ENCODE peak calls at places on chromosomes 2 and 18, in five cellular contexts. One of them, this sample, is unnamed.

GRCh38 chr2:190882831-190883582 is 2.4 kb downstream of the GLS start:
- DNase-seq in H1: no peak
- DNase-seq in neuronal stem cell: no peak
- DNase-seq in IMR-90: no peak
- DNase-seq in trophoblast cell: peak
- DNase-seq in this sample: no peak

GRCh38 chr18:75496151-75496550 is 68.6 kb upstream of the SMIM21 start:
- DNase-seq in H1: no peak
- DNase-seq in neuronal stem cell: no peak
- DNase-seq in IMR-90: no peak
- DNase-seq in trophoblast cell: no peak
- DNase-seq in this sample: no peak

GRCh38 chr2:36366491-36367120 is 11.0 kb downstream of the CRIM1 start:
- DNase-seq in H1: no peak
- DNase-seq in neuronal stem cell: no peak
- DNase-seq in IMR-90: no peak
- DNase-seq in trophoblast cell: peak
- DNase-seq in this sample: peak

GRCh38 chr2:219687882-219688559 is 60.6 kb downstream of the SLC4A3 start:
- DNase-seq in H1: no peak
- DNase-seq in neuronal stem cell: no peak
- DNase-seq in IMR-90: no peak
- DNase-seq in trophoblast cell: peak
- DNase-seq in this sample: no peak

GRCh38 chr18:79585395-79586370 is 93.9 kb upstream of the CTDP1 start:
- DNase-seq in H1: no peak
- DNase-seq in neuronal stem cell: no peak
- DNase-seq in IMR-90: no peak
- DNase-seq in trophoblast cell: no peak
- DNase-seq in this sample: no peak

GRCh38 chr2:86243950-86244733 is 44.9 kb downstream of the MRPL35 start:
- DNase-seq in H1: no peak
- DNase-seq in neuronal stem cell: no peak
- DNase-seq in IMR-90: no peak
- DNase-seq in trophoblast cell: peak
- DNase-seq in this sample: no peak

GRCh38 chr2:54520687-54521086 is 64.6 kb downstream of the SPTBN1 start:
- DNase-seq in H1: no peak
- DNase-seq in neuronal stem cell: no peak
- DNase-seq in IMR-90: peak
- DNase-seq in trophoblast cell: peak
- DNase-seq in this sample: peak

GRCh38 chr2:136131961-136132839 is 14.3 kb upstream of the CXCR4 start:
- DNase-seq in H1: no peak
- DNase-seq in neuronal stem cell: no peak
- DNase-seq in IMR-90: no peak
- DNase-seq in trophoblast cell: no peak
- DNase-seq in this sample: no peak

GRCh38 chr2:234705108-234705507 is 208.2 kb upstream of the ARL4C start:
- DNase-seq in H1: no peak
- DNase-seq in neuronal stem cell: no peak
- DNase-seq in IMR-90: peak
- DNase-seq in trophoblast cell: peak
- DNase-seq in this sample: peak

GRCh38 chr2:239644016-239644415 is 243.2 kb upstream of the HDAC4 start:
- DNase-seq in H1: no peak
- DNase-seq in neuronal stem cell: no peak
- DNase-seq in IMR-90: no peak
- DNase-seq in trophoblast cell: peak
- DNase-seq in this sample: peak

GRCh38 chr2:32168513-32168912 is 2.8 kb downstream of the SLC30A6 start:
- DNase-seq in H1: no peak
- DNase-seq in neuronal stem cell: no peak
- DNase-seq in IMR-90: no peak
- DNase-seq in trophoblast cell: no peak
- DNase-seq in this sample: no peak

GRCh38 chr18:57666818-57667497 is 45.3 kb upstream of the NARS1 start:
- DNase-seq in H1: no peak
- DNase-seq in neuronal stem cell: no peak
- DNase-seq in IMR-90: peak
- DNase-seq in trophoblast cell: peak
- DNase-seq in this sample: peak

GRCh38 chr2:109710505-109711229 is 83.4 kb upstream of the RGPD5 start:
- DNase-seq in H1: no peak
- DNase-seq in neuronal stem cell: no peak
- DNase-seq in IMR-90: no peak
- DNase-seq in trophoblast cell: no peak
- DNase-seq in this sample: no peak

GRCh38 chr2:1686784-1687105 is 57.6 kb downstream of the PXDN start:
- DNase-seq in H1: no peak
- DNase-seq in neuronal stem cell: no peak
- DNase-seq in IMR-90: peak
- DNase-seq in trophoblast cell: peak
- DNase-seq in this sample: peak

GRCh38 chr2:18154812-18155211 is 276.3 kb downstream of the KCNS3 start:
- DNase-seq in H1: no peak
- DNase-seq in neuronal stem cell: no peak
- DNase-seq in IMR-90: no peak
- DNase-seq in trophoblast cell: no peak
- DNase-seq in this sample: no peak

GRCh38 chr2:125656190-125656589 is 999.8 kb upstream of the GYPC start:
- DNase-seq in H1: no peak
- DNase-seq in neuronal stem cell: no peak
- DNase-seq in IMR-90: no peak
- DNase-seq in trophoblast cell: no peak
- DNase-seq in this sample: no peak

GRCh38 chr2:127106457-127106997 is 427 bp downstream of the BIN1 start:
- DNase-seq in H1: peak
- DNase-seq in neuronal stem cell: no peak
- DNase-seq in IMR-90: peak
- DNase-seq in trophoblast cell: no peak
- DNase-seq in this sample: peak

GRCh38 chr2:212777020-212777491 is 238.5 kb upstream of the ERBB4 start:
- DNase-seq in H1: no peak
- DNase-seq in neuronal stem cell: peak
- DNase-seq in IMR-90: peak
- DNase-seq in trophoblast cell: peak
- DNase-seq in this sample: peak

GRCh38 chr2:147554708-147555107 is 290.1 kb upstream of the ACVR2A start:
- DNase-seq in H1: no peak
- DNase-seq in neuronal stem cell: no peak
- DNase-seq in IMR-90: no peak
- DNase-seq in trophoblast cell: no peak
- DNase-seq in this sample: no peak

GRCh38 chr2:67108231-67108630 is 288.9 kb upstream of the ETAA1 start:
- DNase-seq in H1: no peak
- DNase-seq in neuronal stem cell: no peak
- DNase-seq in IMR-90: no peak
- DNase-seq in trophoblast cell: no peak
- DNase-seq in this sample: no peak

GRCh38 chr2:128473175-128474013 is 154.7 kb upstream of the HS6ST1 start:
- DNase-seq in H1: peak
- DNase-seq in neuronal stem cell: no peak
- DNase-seq in IMR-90: peak
- DNase-seq in trophoblast cell: no peak
- DNase-seq in this sample: peak

GRCh38 chr2:128472789-128473174 is 154.1 kb upstream of the HS6ST1 start:
- DNase-seq in H1: no peak
- DNase-seq in neuronal stem cell: no peak
- DNase-seq in IMR-90: peak
- DNase-seq in trophoblast cell: no peak
- DNase-seq in this sample: peak

GRCh38 chr2:128475427-128476211 is 157.0 kb upstream of the HS6ST1 start:
- DNase-seq in H1: peak
- DNase-seq in neuronal stem cell: no peak
- DNase-seq in IMR-90: no peak
- DNase-seq in trophoblast cell: no peak
- DNase-seq in this sample: no peak

GRCh38 chr2:128474962-128475361 is 156.3 kb upstream of the HS6ST1 start:
- DNase-seq in H1: no peak
- DNase-seq in neuronal stem cell: no peak
- DNase-seq in IMR-90: no peak
- DNase-seq in trophoblast cell: no peak
- DNase-seq in this sample: no peak

DNA sequence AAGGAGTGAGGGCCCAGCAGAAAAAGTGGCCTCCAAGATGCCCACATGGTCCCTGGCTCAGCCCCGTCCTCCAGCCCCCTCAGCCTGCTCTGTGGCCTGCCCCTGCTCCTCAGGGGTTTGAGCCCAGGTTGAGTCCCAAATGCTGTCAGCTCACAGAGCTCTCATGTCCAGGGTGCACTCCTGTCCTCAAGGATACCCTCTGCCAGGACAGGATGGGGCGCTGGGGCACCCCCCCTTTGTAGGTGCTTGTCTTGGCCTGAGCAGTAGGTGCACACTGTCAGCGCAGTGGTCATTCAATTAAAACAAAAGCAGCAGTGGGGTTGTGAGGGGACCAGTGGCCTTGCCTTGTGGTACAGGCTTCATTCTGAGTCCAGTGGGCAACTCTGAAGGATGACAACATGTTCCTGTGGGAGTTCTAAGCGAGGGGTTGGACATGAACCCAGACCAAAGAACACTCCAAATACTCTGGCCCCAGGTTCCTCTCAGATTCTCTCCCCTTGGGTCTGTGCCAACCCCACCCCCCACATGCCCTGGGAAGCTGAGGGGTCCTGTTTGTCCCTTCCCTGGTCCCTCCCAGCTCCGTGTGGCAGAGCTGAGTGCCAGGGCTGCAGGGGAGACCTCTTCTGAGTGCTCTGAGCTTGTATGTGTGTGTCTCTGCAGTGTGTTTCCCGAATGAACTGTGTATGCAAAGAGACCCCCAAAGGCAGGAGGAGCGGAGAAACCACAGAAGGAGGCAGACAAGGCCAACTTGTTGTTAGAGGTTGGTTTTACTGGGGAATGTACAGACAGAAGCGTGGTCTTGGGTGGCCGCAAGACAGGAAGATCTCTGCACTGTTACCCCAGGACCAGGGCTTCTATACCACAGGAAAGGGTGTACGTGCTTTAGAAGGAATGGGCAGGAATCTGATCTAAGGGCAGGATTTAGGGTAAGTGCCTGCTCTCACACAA is 155.6 kb upstream of the HS6ST1 start:
- DNase-seq in H1: peak
- DNase-seq in neuronal stem cell: no peak
- DNase-seq in IMR-90: no peak
- DNase-seq in trophoblast cell: no peak
- DNase-seq in this sample: no peak
- H3K4me3 ChIP-seq in H1: no peak
- H3K4me3 ChIP-seq in neuronal stem cell: no peak
- H3K4me3 ChIP-seq in IMR-90: no peak
- H3K4me3 ChIP-seq in trophoblast cell: no peak
- H3K4me3 ChIP-seq in this sample: no peak

GRCh38 chr2:237966565-237967462 is at the start of gene UBE2F:
- DNase-seq in H1: peak
- DNase-seq in neuronal stem cell: peak
- DNase-seq in IMR-90: peak
- DNase-seq in trophoblast cell: peak
- DNase-seq in this sample: peak

GRCh38 chr2:237966250-237966564 is 607 bp upstream of the UBE2F start:
- DNase-seq in H1: no peak
- DNase-seq in neuronal stem cell: no peak
- DNase-seq in IMR-90: no peak
- DNase-seq in trophoblast cell: no peak
- DNase-seq in this sample: no peak

GRCh38 chr2:237964578-237965404 is 2.0 kb upstream of the UBE2F start:
- DNase-seq in H1: no peak
- DNase-seq in neuronal stem cell: no peak
- DNase-seq in IMR-90: peak
- DNase-seq in trophoblast cell: peak
- DNase-seq in this sample: no peak

GRCh38 chr2:237968048-237968862 is 1.4 kb downstream of the UBE2F start:
- DNase-seq in H1: no peak
- DNase-seq in neuronal stem cell: no peak
- DNase-seq in IMR-90: peak
- DNase-seq in trophoblast cell: peak
- DNase-seq in this sample: peak

DNA sequence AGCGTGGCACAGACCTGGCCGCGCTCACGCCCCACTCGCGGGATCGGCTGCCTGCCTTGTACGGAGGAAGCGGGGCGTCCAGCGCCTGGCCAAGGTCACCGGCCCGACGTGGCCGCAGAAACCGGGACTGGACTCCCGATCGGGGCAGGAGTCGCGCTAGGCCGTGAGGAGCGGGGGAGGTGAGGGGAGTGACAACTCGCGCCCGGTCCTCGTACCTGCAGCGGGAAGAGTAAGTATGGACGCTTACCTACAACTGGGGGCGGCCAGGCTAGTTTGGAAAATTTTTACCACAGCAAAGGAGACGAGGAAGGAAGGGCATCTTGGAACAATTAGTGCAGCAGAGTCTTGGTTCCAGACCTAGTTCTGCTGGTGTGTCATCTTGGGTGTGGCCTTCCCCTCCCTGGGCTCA is 653 bp downstream of the UBE2F start:
- DNase-seq in H1: peak
- DNase-seq in neuronal stem cell: no peak
- DNase-seq in IMR-90: no peak
- DNase-seq in trophoblast cell: peak
- DNase-seq in this sample: peak
- H4K8ac ChIP-seq in H1: no peak
- H4K8ac ChIP-seq in neuronal stem cell: no peak
- H4K8ac ChIP-seq in IMR-90: peak
- H4K8ac ChIP-seq in trophoblast cell: peak
- H4K8ac ChIP-seq in this sample: peak

GRCh38 chr2:65742977-65743376 is 310.6 kb upstream of the SPRED2 start:
- DNase-seq in H1: no peak
- DNase-seq in neuronal stem cell: no peak
- DNase-seq in IMR-90: no peak
- DNase-seq in trophoblast cell: no peak
- DNase-seq in this sample: no peak

GRCh38 chr2:65746919-65747678 is 314.7 kb upstream of the SPRED2 start:
- DNase-seq in H1: no peak
- DNase-seq in neuronal stem cell: no peak
- DNase-seq in IMR-90: no peak
- DNase-seq in trophoblast cell: no peak
- DNase-seq in this sample: no peak

GRCh38 chr2:65749549-65749948 is 317.1 kb upstream of the SPRED2 start:
- DNase-seq in H1: no peak
- DNase-seq in neuronal stem cell: no peak
- DNase-seq in IMR-90: peak
- DNase-seq in trophoblast cell: no peak
- DNase-seq in this sample: peak

DNA sequence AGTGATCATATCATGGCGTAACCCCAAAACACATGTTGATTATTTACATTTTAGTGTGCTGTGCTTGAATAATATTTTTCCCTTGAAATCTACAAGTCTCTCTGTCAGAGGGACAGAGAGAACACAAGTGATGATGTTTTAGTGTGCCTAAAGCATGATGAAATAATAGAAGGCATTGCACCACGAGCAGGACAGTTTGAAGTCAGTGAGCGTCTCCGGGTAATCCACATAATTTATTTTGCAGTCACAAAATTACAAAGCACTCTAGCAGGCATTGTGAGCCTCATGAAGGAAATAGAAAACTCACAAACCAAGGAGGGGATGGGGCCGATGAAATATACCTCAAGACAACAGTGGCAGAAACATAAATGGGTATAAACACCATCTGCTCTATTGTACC is 312.4 kb upstream of the SPRED2 start:
- DNase-seq in H1: no peak
- DNase-seq in neuronal stem cell: no peak
- DNase-seq in IMR-90: no peak
- DNase-seq in trophoblast cell: no peak
- DNase-seq in this sample: no peak
- H2AFZ ChIP-seq in H1: no peak
- H2AFZ ChIP-seq in neuronal stem cell: no peak
- H2AFZ ChIP-seq in IMR-90: no peak
- H2AFZ ChIP-seq in trophoblast cell: no peak
- H2AFZ ChIP-seq in this sample: no peak

GRCh38 chr2:144511222-144511855 is 8.6 kb downstream of the ZEB2 start:
- DNase-seq in H1: no peak
- DNase-seq in neuronal stem cell: no peak
- DNase-seq in IMR-90: no peak
- DNase-seq in trophoblast cell: no peak
- DNase-seq in this sample: no peak
- H3K4me3 ChIP-seq in H1: peak
- H3K4me3 ChIP-seq in neuronal stem cell: peak
- H3K4me3 ChIP-seq in IMR-90: peak
- H3K4me3 ChIP-seq in trophoblast cell: no peak
- H3K4me3 ChIP-seq in this sample: peak

This sample was measured in mesenchymal stem cell.